ENCODE peak calls at places on chromosomes 12 and 14, in ten cellular contexts. N is naive thymus-derived CD8-positive, alpha-beta T cell; S is NCI-H2081; Y is NT2/D1; B is astrocyte; H is left lobe of liver; Z is Calu3; P is cardiac septum; A is naive thymus-derived CD4-positive, alpha-beta T cell; G is epithelial cell of esophagus. M is an unnamed sample.

GRCh38 chr14:39175445-39176262 is 600 bp downstream of the PNN start:
- DNase-seq in N (peak), S (peak), Y (no peak), B (peak), H (peak), Z (peak), P (peak), A (peak), G (peak), M (peak)

GRCh38 chr12:47907851-47908454 is 3.2 kb upstream of the VDR start:
- DNase-seq in N (no peak), S (no peak), Y (no peak), B (no peak), H (no peak), Z (no peak), P (no peak), A (no peak), G (no peak), M (no peak)

GRCh38 chr12:24820872-24821271 is 128.0 kb downstream of the BCAT1 start:
- DNase-seq in N (no peak), S (no peak), Y (no peak), B (peak), H (no peak), Z (no peak), P (no peak), A (no peak), G (peak), M (no peak)

GRCh38 chr12:104578453-104578852 is 121.7 kb downstream of the CHST11 start:
- DNase-seq in N (no peak), S (no peak), Y (no peak), B (peak), H (no peak), Z (no peak), P (no peak), A (no peak), G (peak), M (no peak)

GRCh38 chr12:93022603-93023340 is 93.7 kb upstream of the EEA1 start:
- DNase-seq in N (no peak), S (no peak), Y (no peak), B (peak), H (no peak), Z (no peak), P (no peak), A (no peak), G (no peak), M (no peak)

GRCh38 chr14:52071675-52072074 is 2.8 kb upstream of the NID2 start:
- DNase-seq in N (no peak), S (no peak), Y (no peak), B (peak), H (no peak), Z (no peak), P (no peak), A (no peak), G (no peak), M (no peak)

GRCh38 chr12:82912406-82912805 is 225.7 kb downstream of the TMTC2 start:
- DNase-seq in N (no peak), S (no peak), Y (no peak), B (peak), H (no peak), Z (no peak), P (no peak), A (no peak), G (peak), M (no peak)

GRCh38 chr12:40946612-40947194 is 241.4 kb upstream of the PDZRN4 start:
- DNase-seq in N (no peak), S (peak), Y (no peak), B (peak), H (no peak), Z (no peak), P (no peak), A (no peak), G (peak), M (peak)

GRCh38 chr14:100059433-100059781 is 5.8 kb upstream of the EVL start:
- DNase-seq in N (no peak), S (no peak), Y (no peak), B (no peak), H (no peak), Z (no peak), P (no peak), A (no peak), G (peak), M (no peak)

GRCh38 chr14:85002846-85003245 is 527.1 kb upstream of the FLRT2 start:
- DNase-seq in N (no peak), S (no peak), Y (no peak), B (no peak), H (no peak), Z (no peak), P (no peak), A (no peak), G (no peak), M (no peak)

GRCh38 chr12:127130506-127131100 is 1136.4 kb upstream of the TMEM132C start:
- DNase-seq in N (no peak), S (no peak), Y (no peak), B (no peak), H (peak), Z (no peak), P (no peak), A (no peak), G (no peak), M (no peak)

GRCh38 chr12:104197264-104197663 is 18.3 kb upstream of the TXNRD1 start:
- DNase-seq in N (no peak), S (no peak), Y (no peak), B (no peak), H (no peak), Z (no peak), P (no peak), A (no peak), G (no peak), M (no peak)

GRCh38 chr14:69933623-69934275 is 54.5 kb downstream of the SMOC1 start:
- DNase-seq in N (no peak), S (no peak), Y (no peak), B (no peak), H (peak), Z (no peak), P (no peak), A (no peak), G (no peak), M (no peak)

GRCh38 chr12:31736472-31736871 is 7.7 kb upstream of the AMN1 start:
- DNase-seq in N (peak), S (no peak), Y (no peak), B (peak), H (no peak), Z (no peak), P (no peak), A (peak), G (peak), M (no peak)

GRCh38 chr14:101408077-101408831 is 153.0 kb upstream of the DIO3 start:
- DNase-seq in N (no peak), S (no peak), Y (no peak), B (peak), H (no peak), Z (no peak), P (no peak), A (no peak), G (no peak), M (no peak)

M was measured in NCI-H774.